ENCODE peak calls at places on chromosomes 12 and 14, in seven cellular contexts. Z, B, M, K, P, O and J are unnamed samples.

GRCh38 chr14:95054346-95055280 is 102.7 kb downstream of the DICER1 start:
- DNase-seq in M (no peak), B (no peak), P (no peak), O (no peak), Z (peak; percentile 50), K (no peak), J (no peak)

GRCh38 chr14:24067133-24068082 is 4.0 kb upstream of the CPNE6 start:
- DNase-seq in Z (no peak), O (no peak), M (no peak), P (no peak), B (no peak), K (no peak), J (no peak)

GRCh38 chr12:15556411-15556810 is 232.8 kb downstream of the EPS8 start:
- DNase-seq in K (no peak), Z (no peak), O (no peak), M (no peak), P (no peak), B (no peak), J (no peak)

GRCh38 chr12:6902448-6902847 is 2.2 kb upstream of the LRRC23 start:
- DNase-seq in M (no peak), K (no peak), P (no peak), Z (no peak), B (no peak), O (no peak), J (no peak)

GRCh38 chr12:6927379-6927991 is at the start of gene ATN1:
- DNase-seq in O (no peak), Z (peak; percentile 91), B (peak; percentile 84), P (peak; percentile 54), M (peak; percentile 86), K (peak; percentile 56), J (peak; percentile 82)

GRCh38 chr12:113368331-113368730 is 9.9 kb downstream of the PLBD2 start:
- DNase-seq in O (no peak), K (no peak), B (no peak), M (no peak), Z (no peak), P (no peak), J (no peak)

GRCh38 chr14:72544615-72545387 is 349.1 kb downstream of the DPF3 start:
- DNase-seq in B (peak; percentile 25), Z (no peak), P (no peak), K (no peak), O (no peak), M (no peak), J (no peak)

GRCh38 chr12:12788675-12789368 is 3.4 kb downstream of the APOLD1 start:
- DNase-seq in K (peak; percentile 89), Z (peak; percentile 84), M (no peak), O (no peak), B (peak; percentile 47), P (no peak), J (peak; percentile 82)

GRCh38 chr14:95495538-95496025 is 20.9 kb downstream of the SYNE3 start:
- DNase-seq in Z (no peak), B (no peak), O (no peak), P (no peak), M (no peak), K (no peak), J (no peak)

DNA sequence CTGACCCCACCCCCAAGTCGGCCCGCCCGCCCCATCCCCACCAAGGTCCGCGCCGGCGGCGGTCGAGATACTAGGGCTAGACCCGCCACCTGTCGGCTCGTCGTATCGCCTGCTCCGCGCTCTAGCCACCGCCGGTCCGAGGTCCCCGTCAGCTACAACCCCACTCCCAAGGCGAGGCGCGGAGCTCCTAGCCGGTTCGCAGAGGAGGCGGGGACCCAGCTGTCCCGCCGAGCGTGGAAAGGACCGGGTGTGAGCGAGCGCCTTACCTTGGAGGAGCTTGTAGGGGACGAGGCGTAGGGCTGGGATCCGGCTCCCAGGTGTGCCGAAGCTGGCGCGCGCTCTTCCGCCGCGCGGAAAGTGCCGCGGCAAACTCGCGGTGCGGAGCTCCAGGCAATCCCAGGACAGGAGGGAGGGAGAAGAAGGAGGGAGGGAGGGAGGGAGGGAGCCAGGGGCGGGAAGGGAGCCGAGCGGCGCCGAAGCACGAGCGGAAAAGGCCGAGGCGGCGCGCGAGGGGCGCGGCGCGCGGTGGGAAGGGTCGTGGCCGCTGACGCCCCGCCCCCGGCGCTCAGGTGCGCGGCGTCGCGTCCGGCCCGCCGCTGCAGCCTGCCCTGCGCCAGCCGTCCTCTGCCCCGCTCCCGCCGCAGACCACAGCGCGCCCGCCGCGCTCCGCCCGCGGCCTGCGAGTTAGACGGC is at the start of gene PAWR:
- DNase-seq in K (peak; percentile 89), M (peak; percentile 47), P (peak; percentile 45), B (peak; percentile 79), O (no peak), Z (peak; percentile 79), J (peak; percentile 82)
- TF ChIP-seq CTCF in K (peak; percentile 34), M (peak; percentile 32), P (peak; percentile 26), B (no peak), O (peak; percentile 20), Z (peak; percentile 3), J (peak; percentile 30)

DNA sequence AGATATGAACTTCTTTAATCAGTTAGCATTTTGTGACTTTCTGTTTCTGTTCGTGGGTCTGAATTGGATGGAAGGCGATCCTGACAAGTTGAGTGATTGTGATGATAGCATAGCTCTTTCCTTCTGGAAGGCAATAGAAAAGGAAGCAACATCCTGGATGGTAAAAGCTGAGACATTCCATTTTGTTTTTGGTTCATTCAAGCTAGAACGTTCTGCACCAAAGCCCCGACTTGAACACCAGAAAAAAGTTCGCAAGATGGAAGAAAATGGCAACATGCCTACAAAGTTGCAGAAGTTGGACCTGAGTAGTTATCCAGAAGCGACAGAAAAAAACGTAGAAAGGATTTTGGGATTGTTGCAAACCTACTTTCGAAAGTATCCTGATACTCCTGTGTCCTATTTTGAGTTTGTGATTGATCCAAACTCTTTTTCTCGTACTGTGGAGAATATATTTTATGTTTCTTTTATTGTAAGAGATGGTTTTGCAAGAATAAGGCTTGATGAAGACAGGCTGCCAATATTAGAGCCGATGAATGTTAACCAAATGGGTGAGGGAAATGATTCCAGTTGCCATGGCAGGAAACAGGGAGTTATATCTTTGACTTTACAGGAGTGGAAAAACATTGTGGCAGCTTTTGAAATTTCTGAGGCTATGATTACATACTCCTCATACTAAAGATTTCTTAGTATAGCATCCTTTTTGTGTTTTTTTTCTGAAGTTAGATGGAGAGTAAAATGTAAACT is 894 bp downstream of the EID3 start:
- DNase-seq in M (no peak), B (no peak), O (no peak), K (no peak), P (no peak), Z (no peak), J (no peak)
- H3K4me3 ChIP-seq in M (peak overlapping the region; percentile 70), B (peak overlapping the region; percentile 44), O (peak overlapping the region; percentile 21), K (peak overlapping the region; percentile 68), P (no peak overlapping the region), Z (peak overlapping the region; percentile 69), J (peak overlapping the region; percentile 46)

GRCh38 chr12:47649381-47649780 is 56.4 kb downstream of the RPAP3 start:
- DNase-seq in B (no peak), Z (no peak), O (no peak), P (no peak), M (no peak), K (no peak), J (no peak)
- TF ChIP-seq CTCF in B (no peak), Z (no peak), O (no peak), P (no peak), M (no peak), K (no peak), J (no peak)

GRCh38 chr12:128856035-128856790 is 2.9 kb downstream of the GLT1D1 start:
- DNase-seq in Z (no peak), O (no peak), M (no peak), P (no peak), K (no peak), B (no peak), J (no peak)

GRCh38 chr12:128852026-128852725 is 1.1 kb upstream of the GLT1D1 start:
- DNase-seq in B (no peak), P (no peak), K (no peak), M (no peak), O (no peak), Z (peak; percentile 53), J (no peak)

GRCh38 chr12:128850400-128850799 is 2.9 kb upstream of the GLT1D1 start:
- DNase-seq in B (no peak), Z (no peak), M (no peak), O (no peak), K (no peak), P (no peak), J (no peak)

GRCh38 chr12:128852885-128853284 is 393 bp upstream of the GLT1D1 start:
- DNase-seq in O (no peak), M (no peak), K (no peak), P (no peak), Z (peak; percentile 60), B (no peak), J (no peak)

GRCh38 chr12:128853321-128854197 is at the start of gene GLT1D1:
- DNase-seq in B (no peak), O (no peak), Z (no peak), K (no peak), P (no peak), M (no peak), J (no peak)
- H3K4me3 ChIP-seq in B (no peak within 1 kb of the TSS), O (no peak within 1 kb of the TSS), Z (peak within 1 kb of the TSS; percentile 61), K (no peak within 1 kb of the TSS), P (no peak within 1 kb of the TSS), M (peak within 1 kb of the TSS; percentile 49), J (no peak within 1 kb of the TSS)